ENCODE peak calls at places on chromosomes 6 and 20, in four cellular contexts. J, R, U and D are unnamed samples.

GRCh38 chr6:111242452-111242851 is 155.1 kb downstream of the SLC16A10 start:
- DNase-seq in R (no peak), J (no peak), U (no peak), D (no peak)

GRCh38 chr6:84685983-84686584 is 78.3 kb downstream of the TBX18 start:
- DNase-seq in R (no peak), U (no peak), J (no peak), D (no peak)

GRCh38 chr6:53725791-53726575 is 60.4 kb upstream of the KLHL31 start:
- DNase-seq in J (no peak), U (peak; percentile 67), R (peak; percentile 84), D (peak; percentile 71)

GRCh38 chr20:48679603-48680002 is 148.2 kb downstream of the PREX1 start:
- DNase-seq in U (no peak), J (no peak), R (no peak), D (no peak)

GRCh38 chr20:32987044-32987825 is 17.0 kb downstream of the SUN5 start:
- DNase-seq in U (no peak), J (no peak), R (no peak), D (no peak)

GRCh38 chr20:58481541-58482021 is 33.6 kb downstream of the APCDD1L start:
- DNase-seq in U (peak; percentile 54), J (no peak), R (no peak), D (peak; percentile 44)

GRCh38 chr20:41299899-41300298 is 17.6 kb downstream of the ZHX3 start:
- DNase-seq in R (no peak), U (no peak), J (no peak), D (no peak)

GRCh38 chr20:41818991-41819390 is 200.8 kb upstream of the CHD6 start:
- DNase-seq in J (no peak), R (no peak), U (no peak), D (no peak)

GRCh38 chr20:19047951-19048296 is 164.5 kb upstream of the SLC24A3 start:
- DNase-seq in R (no peak), J (no peak), U (no peak), D (no peak)

DNA sequence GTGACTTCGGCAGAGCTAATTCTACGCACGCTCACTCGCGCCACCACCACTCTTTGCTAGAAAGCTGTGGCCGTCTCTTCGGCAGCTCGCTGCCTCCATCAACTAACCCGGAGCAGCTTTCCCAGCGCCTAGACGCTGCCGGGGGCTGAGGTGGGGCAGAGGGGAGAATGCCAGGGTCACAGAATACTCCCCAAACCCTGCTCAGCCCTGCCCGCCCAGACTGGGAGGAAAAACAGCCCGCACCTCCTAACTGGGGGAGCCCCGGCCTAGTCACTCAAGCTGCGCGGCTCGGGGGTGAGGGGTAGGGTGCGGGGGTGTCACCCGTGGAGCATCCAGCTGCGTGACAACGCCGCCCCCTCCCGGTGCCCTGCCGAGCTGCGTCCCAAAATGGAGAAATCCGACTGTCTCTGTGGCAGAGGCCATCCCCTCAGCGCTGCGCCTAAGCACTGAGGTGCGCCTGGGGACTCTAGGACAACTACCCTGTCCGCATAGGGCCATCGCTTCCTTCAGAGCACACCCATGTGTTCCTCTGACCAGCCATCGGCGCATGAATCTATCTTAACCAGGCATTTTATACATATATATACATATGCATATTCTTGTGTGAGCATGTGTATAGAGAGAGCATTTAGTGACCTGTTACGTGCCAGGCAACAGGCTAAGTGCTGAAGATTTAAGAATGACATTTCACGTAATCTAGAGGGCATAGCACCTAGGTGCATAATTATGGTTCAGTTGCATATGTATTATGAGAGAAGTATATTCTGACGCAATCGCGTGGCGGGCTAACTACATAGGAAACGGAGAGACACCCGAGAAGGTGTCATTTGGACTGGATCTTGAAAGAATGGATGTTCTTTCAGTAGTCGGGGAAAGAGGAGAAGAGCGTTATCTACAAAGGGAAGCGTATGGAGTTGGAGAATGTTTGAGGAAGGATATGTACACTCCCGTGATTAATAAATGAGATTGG is 1.5 kb upstream of the TENT5A start:
- DNase-seq in J (no peak), R (peak; percentile 93), U (peak; percentile 87), D (peak; percentile 90)
- H3K27ac ChIP-seq in J (peak overlapping the region; percentile 86), R (peak overlapping the region; percentile 95), U (peak overlapping the region; percentile 93), D (peak overlapping the region; percentile 74)

GRCh38 chr6:3011592-3011991 is 11.9 kb downstream of the NQO2 start:
- DNase-seq in U (no peak), J (no peak), R (no peak), D (no peak)
- H3K36me3 ChIP-seq in U (peaks cover 28% of the 10 kb centered on the region), J (peaks cover 64% of the 10 kb centered on the region), R (peaks cover 66% of the 10 kb centered on the region), D (peaks cover 53% of the 10 kb centered on the region)

GRCh38 chr6:131061771-131062160 is 1.3 kb downstream of the EPB41L2 start:
- DNase-seq in R (no peak), U (no peak), J (no peak), D (peak; percentile 8)

GRCh38 chr6:131058236-131058635 is 4.8 kb downstream of the EPB41L2 start:
- DNase-seq in U (no peak), J (no peak), R (no peak), D (no peak)

GRCh38 chr6:131061041-131061770 is 1.8 kb downstream of the EPB41L2 start:
- DNase-seq in U (no peak), R (no peak), J (no peak), D (no peak)

GRCh38 chr6:131060311-131060710 is 2.7 kb downstream of the EPB41L2 start:
- DNase-seq in R (no peak), J (no peak), U (no peak), D (no peak)

DNA sequence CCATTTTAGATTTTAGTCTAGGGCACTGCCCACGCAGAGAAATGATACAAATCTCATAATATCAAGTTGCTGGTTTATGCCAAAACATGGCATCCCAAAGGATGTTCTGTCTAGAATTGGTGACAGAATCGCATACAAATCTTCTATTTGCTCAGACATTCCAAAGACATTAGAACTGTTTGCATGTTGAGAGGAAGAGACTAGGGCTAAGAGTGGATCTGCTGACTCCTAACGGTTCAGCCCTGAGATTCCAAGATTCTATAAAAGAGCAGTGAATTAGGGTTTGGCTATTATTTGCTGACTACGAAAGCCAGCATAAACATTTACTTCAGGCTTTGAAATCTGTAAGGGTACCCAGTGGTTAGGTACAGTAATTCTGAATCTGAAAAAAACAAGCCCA is 3.6 kb downstream of the EPB41L2 start:
- DNase-seq in J (no peak), U (no peak), R (no peak), D (no peak)
- H3K27ac ChIP-seq in J (no peak overlapping the region), U (no peak overlapping the region), R (no peak overlapping the region), D (no peak overlapping the region)

GRCh38 chr6:35275417-35275816 is 15.9 kb downstream of the ZNF76 start:
- DNase-seq in J (no peak), R (no peak), U (no peak), D (no peak)

GRCh38 chr6:35280903-35281302 is 16.7 kb upstream of the DEF6 start:
- DNase-seq in R (no peak), U (no peak), J (no peak), D (no peak)

GRCh38 chr6:35282472-35282871 is 15.1 kb upstream of the DEF6 start:
- DNase-seq in J (no peak), R (no peak), U (no peak), D (no peak)

GRCh38 chr6:35275861-35276260 is 16.3 kb downstream of the ZNF76 start:
- DNase-seq in R (no peak), J (no peak), U (no peak), D (no peak)

GRCh38 chr6:35278708-35279107 is 18.9 kb upstream of the DEF6 start:
- DNase-seq in J (no peak), U (no peak), R (no peak), D (no peak)
- H3K36me3 ChIP-seq in J (peaks cover 28% of the 10 kb centered on the region), U (peaks cover 14% of the 10 kb centered on the region), R (peaks cover 30% of the 10 kb centered on the region), D (peaks cover 9% of the 10 kb centered on the region)

DNA sequence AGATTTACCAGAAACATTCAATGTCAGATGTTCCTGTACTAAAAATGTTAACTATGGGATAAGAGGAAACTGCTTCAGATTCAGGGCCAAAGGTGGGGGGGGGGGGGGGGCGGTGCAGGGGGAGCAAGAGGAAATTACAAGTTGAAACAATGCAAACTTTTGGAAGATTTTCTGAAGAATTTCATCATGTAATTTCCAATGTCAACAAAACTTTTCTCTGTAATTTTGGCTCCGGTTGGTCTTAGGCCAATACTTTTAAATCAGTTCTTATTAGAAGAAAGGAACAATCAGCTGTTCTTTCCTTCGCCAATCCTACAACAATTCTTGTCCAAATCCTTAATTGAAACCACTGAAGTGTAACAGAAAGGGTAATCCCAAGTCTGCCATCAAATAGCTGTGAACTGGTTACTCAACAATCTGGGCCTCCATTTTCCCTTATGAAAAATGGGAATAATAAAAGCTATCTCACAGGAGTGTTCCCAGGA is 13.1 kb downstream of the UQCC1 start:
- DNase-seq in J (no peak), R (no peak), U (no peak), D (no peak)
- H3K27ac ChIP-seq in J (no peak overlapping the region), R (peak overlapping the region; percentile 34), U (no peak overlapping the region), D (no peak overlapping the region)

DNA sequence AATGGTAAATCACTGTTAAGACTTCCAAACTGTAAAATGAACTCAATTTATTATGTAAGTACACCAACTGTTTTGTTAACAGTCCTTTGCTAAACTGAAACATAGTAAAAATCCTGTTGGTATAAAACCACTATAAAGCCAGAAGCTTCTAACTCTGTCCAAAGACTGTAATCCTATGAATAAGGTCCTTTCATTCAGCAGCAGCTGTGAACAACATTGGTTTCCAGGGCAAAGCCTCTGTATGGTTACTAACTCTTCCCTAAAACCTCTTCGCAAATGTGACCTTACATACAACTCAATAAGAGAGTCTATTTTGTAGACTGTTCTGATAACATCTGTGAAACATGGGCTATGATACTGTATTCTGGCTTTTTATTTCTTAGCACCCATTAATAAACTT is 40.1 kb downstream of the NUP153 start:
- DNase-seq in U (no peak), R (no peak), J (no peak), D (no peak)
- H3K36me3 ChIP-seq in U (peaks cover 13% of the 10 kb centered on the region), R (peaks cover 85% of the 10 kb centered on the region), J (peaks cover 55% of the 10 kb centered on the region), D (peaks cover 7% of the 10 kb centered on the region)